ENCODE peak calls at places on chromosomes 12 and 14, in four cellular contexts. M, G, V and K are unnamed samples.

GRCh38 chr14:24297190-24297964 is 2.2 kb downstream of the DHRS1 start:
- DNase-seq in M (peak; percentile 17), G (no peak), V (peak; percentile 39), K (no peak)

GRCh38 chr12:7832059-7832696 is 40.5 kb downstream of the SLC2A14 start:
- DNase-seq in M (peak; percentile 6), G (no peak), V (peak; percentile 78), K (no peak)

GRCh38 chr12:29148958-29149690 is at the start of gene FAR2:
- DNase-seq in M (peak; percentile 21), G (peak; percentile 29), V (peak; percentile 52), K (no peak)

GRCh38 chr12:124592481-124593160 is 25.2 kb upstream of the NCOR2 start:
- DNase-seq in M (no peak), G (no peak), V (no peak), K (no peak)

GRCh38 chr12:39116877-39117276 is 211.5 kb upstream of the CPNE8 start:
- DNase-seq in M (no peak), G (no peak), V (no peak), K (no peak)

GRCh38 chr12:120115692-120116442 is 686 bp downstream of the RAB35 start:
- DNase-seq in M (no peak), G (peak; percentile 35), V (peak; percentile 55), K (no peak)

GRCh38 chr12:26787125-26787495 is 45.9 kb downstream of the ITPR2 start:
- DNase-seq in M (no peak), G (no peak), V (peak; percentile 80), K (no peak)

GRCh38 chr14:20580242-20580641 is 7.6 kb downstream of the RNASE11 start:
- DNase-seq in M (no peak), G (no peak), V (no peak), K (no peak)

GRCh38 chr12:78236264-78236663 is 405.6 kb downstream of the NAV3 start:
- DNase-seq in M (no peak), G (no peak), V (peak; percentile 10), K (no peak)

GRCh38 chr12:53219116-53219955 is 12.3 kb upstream of the ITGB7 start:
- DNase-seq in M (no peak), G (peak; percentile 61), V (peak; percentile 56), K (no peak)

GRCh38 chr12:106058256-106059182 is 80.2 kb downstream of the NUAK1 start:
- DNase-seq in M (no peak), G (no peak), V (peak; percentile 73), K (no peak)

GRCh38 chr12:84840356-84840755 is 72.2 kb downstream of the SLC6A15 start:
- DNase-seq in M (no peak), G (no peak), V (no peak), K (no peak)

GRCh38 chr12:49133014-49133413 is 1.8 kb upstream of the TUBA1B start:
- DNase-seq in M (no peak), G (no peak), V (peak; percentile 10), K (no peak)

GRCh38 chr12:26434299-26434915 is 239.0 kb downstream of the SSPN start:
- DNase-seq in M (peak; percentile 51), G (no peak), V (peak; percentile 78), K (no peak)

GRCh38 chr12:119444462-119445044 is 110.0 kb downstream of the CCDC60 start:
- DNase-seq in M (peak; percentile 66), G (peak; percentile 35), V (peak; percentile 46), K (peak; percentile 1)

GRCh38 chr14:103516426-103517171 is 6.0 kb downstream of the CKB start:
- DNase-seq in M (no peak), G (no peak), V (no peak), K (no peak)

GRCh38 chr12:75705749-75706719 is 194.6 kb upstream of the KRR1 start:
- DNase-seq in M (no peak), G (no peak), V (peak; percentile 98), K (no peak)

GRCh38 chr14:29805415-29806123 is 122.1 kb downstream of the PRKD1 start:
- DNase-seq in M (no peak), G (no peak), V (peak; percentile 91), K (no peak)

GRCh38 chr14:96275182-96276112 is 19.4 kb downstream of the BDKRB1 start:
- DNase-seq in M (peak; percentile 78), G (peak; percentile 73), V (peak; percentile 71), K (peak; percentile 9)

GRCh38 chr12:54017845-54018607 is 9.2 kb downstream of the HOXC8 start:
- DNase-seq in M (peak; percentile 89), G (peak; percentile 50), V (peak; percentile 17), K (peak; percentile 37)

GRCh38 chr12:79900199-79900598 is 34.7 kb downstream of the PPP1R12A start:
- DNase-seq in M (no peak), G (no peak), V (no peak), K (no peak)

GRCh38 chr14:31864937-31865855 is 211.9 kb upstream of the ARHGAP5 start:
- DNase-seq in M (no peak), G (no peak), V (no peak), K (no peak)